ENCODE peak calls at places on chromosomes 5 and 9, in seven cellular contexts. X is cardiac fibroblast, Q is A549, K is ovary, E is GM12865, L is astrocyte of the spinal cord, T is suprapubic skin. H is an unnamed sample.

GRCh38 chr5:43191740-43192557 is at the start of gene NIM1K:
- DNase-seq in X (peak; percentile 53), Q (peak; percentile 32), K (peak; percentile 28), E (peak; percentile 79), L (peak; percentile 15), T (peak; percentile 89), H (peak; percentile 82)

GRCh38 chr5:145887976-145888574 is 15.3 kb upstream of the GRXCR2 start:
- DNase-seq in X (peak; percentile 72), Q (peak; percentile 53), K (no peak), E (peak; percentile 12), L (peak; percentile 55), T (no peak), H (no peak)

GRCh38 chr5:180831139-180832080 is 28.8 kb upstream of the MGAT1 start:
- DNase-seq in X (peak; percentile 79), Q (peak; percentile 75), K (peak; percentile 86), E (peak; percentile 90), L (peak; percentile 70), T (peak; percentile 91), H (peak; percentile 95)

GRCh38 chr9:97808972-97809371 is 44.1 kb upstream of the FOXE1 start:
- DNase-seq in X (peak; percentile 25), Q (no peak), K (no peak), E (no peak), L (no peak), T (no peak), H (no peak)

GRCh38 chr9:124733964-124734740 is 37.0 kb downstream of the NR6A1 start:
- DNase-seq in X (no peak), Q (no peak), K (no peak), E (no peak), L (no peak), T (no peak), H (no peak)

GRCh38 chr5:378976-379742 is 57.6 kb downstream of the AHRR start:
- DNase-seq in X (no peak), Q (no peak), K (no peak), E (peak; percentile 65), L (peak; percentile 48), T (peak; percentile 52), H (peak; percentile 40)

GRCh38 chr9:129406278-129407225 is 214.3 kb downstream of the C9orf50 start:
- DNase-seq in X (no peak), Q (peak; percentile 77), K (no peak), E (no peak), L (no peak), T (no peak), H (no peak)

GRCh38 chr9:124661184-124661755 is 109.8 kb downstream of the NR6A1 start:
- DNase-seq in X (no peak), Q (no peak), K (no peak), E (no peak), L (peak; percentile 27), T (no peak), H (no peak)

GRCh38 chr5:120388016-120388781 is 75.9 kb upstream of the PRR16 start:
- DNase-seq in X (peak; percentile 93), Q (no peak), K (no peak), E (no peak), L (peak; percentile 93), T (no peak), H (no peak)

GRCh38 chr5:1152156-1152555 is 40.3 kb upstream of the SLC12A7 start:
- DNase-seq in X (no peak), Q (no peak), K (no peak), E (no peak), L (no peak), T (no peak), H (no peak)

GRCh38 chr9:130565792-130566191 is 13.6 kb upstream of the FUBP3 start:
- DNase-seq in X (peak; percentile 47), Q (no peak), K (no peak), E (no peak), L (no peak), T (no peak), H (no peak)

GRCh38 chr5:172605466-172605865 is 35.6 kb upstream of the NEURL1B start:
- DNase-seq in X (no peak), Q (no peak), K (no peak), E (no peak), L (no peak), T (no peak), H (no peak)

GRCh38 chr5:160787247-160787646 is 64.8 kb downstream of the ATP10B start:
- DNase-seq in X (no peak), Q (peak; percentile 27), K (no peak), E (peak; percentile 53), L (no peak), T (no peak), H (peak; percentile 69)

GRCh38 chr5:9423611-9424010 is 122.3 kb downstream of the SEMA5A start:
- DNase-seq in X (peak; percentile 31), Q (no peak), K (no peak), E (no peak), L (peak; percentile 41), T (no peak), H (no peak)

GRCh38 chr9:6512085-6512657 is 99.2 kb downstream of the UHRF2 start:
- DNase-seq in X (peak; percentile 22), Q (no peak), K (no peak), E (no peak), L (peak; percentile 43), T (no peak), H (no peak)

GRCh38 chr5:127599847-127600246 is 49.0 kb upstream of the CTXN3 start:
- DNase-seq in X (no peak), Q (no peak), K (no peak), E (no peak), L (no peak), T (no peak), H (no peak)

GRCh38 chr5:179344301-179345178 is 721 bp downstream of the ADAMTS2 start:
- DNase-seq in X (peak; percentile 23), Q (no peak), K (peak; percentile 32), E (no peak), L (no peak), T (no peak), H (no peak)

GRCh38 chr9:33161011-33161588 is 6.0 kb downstream of the B4GALT1 start:
- DNase-seq in X (peak; percentile 95), Q (peak; percentile 90), K (peak; percentile 74), E (peak; percentile 68), L (peak; percentile 98), T (peak; percentile 82), H (peak; percentile 87)

GRCh38 chr9:6838158-6838557 is 80.4 kb downstream of the KDM4C start:
- DNase-seq in X (peak; percentile 75), Q (no peak), K (no peak), E (no peak), L (no peak), T (no peak), H (no peak)

GRCh38 chr5:31106742-31107546 is 86.5 kb upstream of the CDH6 start:
- DNase-seq in X (peak; percentile 41), Q (no peak), K (no peak), E (no peak), L (peak; percentile 87), T (no peak), H (no peak)

GRCh38 chr5:100900142-100900795 is 2.8 kb downstream of the ST8SIA4 start:
- DNase-seq in X (peak; percentile 51), Q (peak; percentile 53), K (no peak), E (peak; percentile 85), L (peak; percentile 70), T (peak; percentile 73), H (peak; percentile 66)

GRCh38 chr5:58404734-58405133 is 55.2 kb downstream of the PLK2 start:
- DNase-seq in X (no peak), Q (no peak), K (no peak), E (no peak), L (no peak), T (no peak), H (no peak)

GRCh38 chr9:113913426-113914195 is 37.5 kb downstream of the ZNF618 start:
- DNase-seq in X (peak; percentile 60), Q (no peak), K (no peak), E (no peak), L (peak; percentile 25), T (no peak), H (no peak)

GRCh38 chr5:32450952-32451351 is 6.4 kb upstream of the ZFR start:
- DNase-seq in X (no peak), Q (peak; percentile 18), K (no peak), E (peak; percentile 38), L (no peak), T (no peak), H (no peak)

GRCh38 chr5:125047871-125048270 is 301.4 kb upstream of the ZNF608 start:
- DNase-seq in X (no peak), Q (no peak), K (no peak), E (no peak), L (no peak), T (no peak), H (no peak)

GRCh38 chr9:77899679-77900354 is 131.8 kb downstream of the GNAQ start:
- DNase-seq in X (peak; percentile 42), Q (no peak), K (no peak), E (no peak), L (peak; percentile 80), T (no peak), H (no peak)

GRCh38 chr9:20437466-20437865 is 184.8 kb downstream of the MLLT3 start:
- DNase-seq in X (peak; percentile 48), Q (no peak), K (no peak), E (no peak), L (peak; percentile 45), T (no peak), H (no peak)

GRCh38 chr9:32741706-32742105 is 41.6 kb upstream of the TMEM215 start:
- DNase-seq in X (peak; percentile 23), Q (peak; percentile 6), K (no peak), E (no peak), L (peak; percentile 34), T (no peak), H (no peak)

GRCh38 chr5:5350101-5350500 is 72.4 kb upstream of the ICE1 start:
- DNase-seq in X (no peak), Q (peak; percentile 82), K (no peak), E (no peak), L (peak; percentile 63), T (no peak), H (no peak)

GRCh38 chr5:150073086-150073625 is 13.2 kb downstream of the CSF1R start:
- DNase-seq in X (no peak), Q (no peak), K (no peak), E (no peak), L (no peak), T (peak; percentile 68), H (peak; percentile 33)

GRCh38 chr9:99184427-99185327 is 37.1 kb downstream of the ALG2 start:
- DNase-seq in X (peak; percentile 93), Q (peak; percentile 84), K (peak; percentile 76), E (peak; percentile 95), L (peak; percentile 91), T (peak; percentile 91), H (peak; percentile 84)
- H3K4me3 ChIP-seq in X (peak overlapping the region; percentile 21), Q (peak overlapping the region; percentile 34), K (peak overlapping the region; percentile 21), E (no peak overlapping the region), L (no peak overlapping the region), T (peak overlapping the region; percentile 33), H (peak overlapping the region; percentile 25)

GRCh38 chr5:164341056-164341619 is 835.7 kb downstream of the MAT2B start:
- DNase-seq in X (no peak), Q (no peak), K (no peak), E (no peak), L (no peak), T (no peak), H (no peak)
- TF ChIP-seq CTCF in X (no peak), Q (no peak), K (no peak), E (no peak), L (no peak), T (no peak), H (no peak)

GRCh38 chr9:36625006-36625600 is 52.4 kb downstream of the MELK start:
- DNase-seq in X (peak; percentile 80), Q (peak; percentile 13), K (peak; percentile 89), E (no peak), L (peak; percentile 79), T (no peak), H (no peak)
- H3K4me3 ChIP-seq in X (no peak overlapping the region), Q (no peak overlapping the region), K (no peak overlapping the region), E (no peak overlapping the region), L (no peak overlapping the region), T (no peak overlapping the region), H (no peak overlapping the region)

GRCh38 chr5:74266132-74266531 is 374.4 kb downstream of the ENC1 start:
- DNase-seq in X (no peak), Q (no peak), K (no peak), E (no peak), L (no peak), T (no peak), H (no peak)
- TF ChIP-seq CTCF in X (no peak), Q (no peak), K (no peak), E (no peak), L (no peak), T (no peak), H (no peak)